ENCODE peak calls at places on chromosomes 4 and X, in five cellular contexts. T, K, J, R and D are unnamed samples.

GRCh38 chr4:9765091-9765490 is 16.3 kb upstream of the DRD5 start:
- DNase-seq in R (no peak), T (peak; percentile 50), J (no peak), K (peak; percentile 42), D (no peak)

GRCh38 chr4:149293233-149293632 is 522.4 kb downstream of the IQCM start:
- DNase-seq in T (no peak), J (no peak), K (peak; percentile 20), R (no peak), D (no peak)

GRCh38 chrX:112235547-112235946 is 153.0 kb upstream of the TRPC5 start:
- DNase-seq in K (no peak), T (no peak), R (no peak), J (no peak), D (no peak)

GRCh38 chr4:70734168-70734954 is 12.6 kb downstream of the RUFY3 start:
- DNase-seq in K (peak; percentile 65), J (no peak), T (peak; percentile 16), R (no peak), D (no peak)

GRCh38 chrX:150770623-150771022 is 77.4 kb downstream of the MTMR1 start:
- DNase-seq in J (no peak), T (no peak), K (no peak), R (no peak), D (no peak)

GRCh38 chr4:21656832-21657231 is 291.7 kb downstream of the KCNIP4 start:
- DNase-seq in R (no peak), K (peak; percentile 64), T (no peak), J (no peak), D (no peak)

GRCh38 chrX:149979126-149979644 is 40.9 kb upstream of the EOLA2 start:
- DNase-seq in J (no peak), T (no peak), K (no peak), R (no peak), D (no peak)

GRCh38 chrX:19840899-19841648 is 46.3 kb downstream of the SH3KBP1 start:
- DNase-seq in T (peak; percentile 13), K (no peak), J (no peak), R (no peak), D (peak; percentile 28)

GRCh38 chr4:140662082-140662869 is 93.5 kb upstream of the UCP1 start:
- DNase-seq in K (peak; percentile 27), J (no peak), T (no peak), R (no peak), D (no peak)

GRCh38 chr4:80586716-80587115 is 251.2 kb downstream of the CFAP299 start:
- DNase-seq in T (no peak), R (no peak), K (no peak), J (no peak), D (no peak)

GRCh38 chrX:68894513-68895338 is 65.9 kb downstream of the EFNB1 start:
- DNase-seq in T (peak; percentile 77), R (no peak), J (peak; percentile 54), K (peak; percentile 68), D (no peak)

GRCh38 chrX:39819921-39820849 is 277.6 kb downstream of the BCOR start:
- DNase-seq in J (no peak), T (peak; percentile 58), K (peak; percentile 56), R (no peak), D (no peak)

GRCh38 chr4:31548823-31549222 is 828.7 kb downstream of the PCDH7 start:
- DNase-seq in J (no peak), T (no peak), R (no peak), K (no peak), D (no peak)

GRCh38 chr4:104966349-104967033 is 180.2 kb upstream of the TET2 start:
- DNase-seq in K (peak; percentile 33), J (no peak), R (no peak), T (no peak), D (no peak)

GRCh38 chrX:8731579-8732395 is at the start of gene ANOS1:
- DNase-seq in K (peak; percentile 19), R (no peak), T (peak; percentile 88), J (peak; percentile 72), D (peak; percentile 79)

GRCh38 chrX:129638917-129639316 is 15.8 kb downstream of the APLN start:
- DNase-seq in K (no peak), T (no peak), R (no peak), J (no peak), D (no peak)

GRCh38 chr4:156959298-156959702 is 12.3 kb downstream of the PDGFC start:
- DNase-seq in R (peak; percentile 77), J (no peak), T (no peak), K (peak; percentile 55), D (no peak)

GRCh38 chr4:181582595-181582994 is 660.6 kb upstream of the TENM3 start:
- DNase-seq in K (no peak), R (no peak), J (no peak), T (no peak), D (no peak)

GRCh38 chrX:130770615-130771014 is 132.4 kb downstream of the ENOX2 start:
- DNase-seq in K (peak; percentile 78), R (peak; percentile 31), J (no peak), T (no peak), D (no peak)

GRCh38 chr4:43253511-43253910 is 361.0 kb downstream of the GRXCR1 start:
- DNase-seq in J (no peak), K (no peak), T (no peak), R (no peak), D (no peak)

GRCh38 chr4:24887881-24888430 is 24.9 kb downstream of the CCDC149 start:
- DNase-seq in K (no peak), R (no peak), J (no peak), T (no peak), D (no peak)

GRCh38 chrX:103823591-103823990 is 8.5 kb downstream of the RAB9B start:
- DNase-seq in J (no peak), R (no peak), T (no peak), K (no peak), D (no peak)

GRCh38 chrX:17409566-17410290 is 34.7 kb downstream of the NHS start:
- DNase-seq in R (no peak), K (no peak), J (no peak), T (peak; percentile 11), D (no peak)

GRCh38 chr4:40149960-40150385 is 46.9 kb upstream of the RHOH start:
- DNase-seq in R (no peak), T (peak; percentile 72), J (peak; percentile 25), K (peak; percentile 83), D (no peak)

GRCh38 chrX:30275498-30275897 is 28.6 kb downstream of the MAGEB1 start:
- DNase-seq in R (no peak), J (no peak), K (peak; percentile 29), T (peak; percentile 7), D (no peak)

GRCh38 chrX:21745756-21746155 is 12.2 kb downstream of the SMPX start:
- DNase-seq in R (no peak), J (no peak), K (peak; percentile 39), T (peak; percentile 8), D (no peak)

GRCh38 chr4:3314706-3315260 is 22.0 kb downstream of the RGS12 start:
- DNase-seq in T (no peak), J (no peak), K (no peak), R (no peak), D (peak; percentile 47)

GRCh38 chrX:148043456-148043855 is 62.3 kb downstream of the FMR1NB start:
- DNase-seq in K (no peak), R (no peak), J (no peak), T (no peak), D (no peak)

GRCh38 chrX:38991656-38992558 is 190.6 kb downstream of the MID1IP1 start:
- DNase-seq in R (no peak), J (no peak), T (no peak), K (no peak), D (no peak)

DNA sequence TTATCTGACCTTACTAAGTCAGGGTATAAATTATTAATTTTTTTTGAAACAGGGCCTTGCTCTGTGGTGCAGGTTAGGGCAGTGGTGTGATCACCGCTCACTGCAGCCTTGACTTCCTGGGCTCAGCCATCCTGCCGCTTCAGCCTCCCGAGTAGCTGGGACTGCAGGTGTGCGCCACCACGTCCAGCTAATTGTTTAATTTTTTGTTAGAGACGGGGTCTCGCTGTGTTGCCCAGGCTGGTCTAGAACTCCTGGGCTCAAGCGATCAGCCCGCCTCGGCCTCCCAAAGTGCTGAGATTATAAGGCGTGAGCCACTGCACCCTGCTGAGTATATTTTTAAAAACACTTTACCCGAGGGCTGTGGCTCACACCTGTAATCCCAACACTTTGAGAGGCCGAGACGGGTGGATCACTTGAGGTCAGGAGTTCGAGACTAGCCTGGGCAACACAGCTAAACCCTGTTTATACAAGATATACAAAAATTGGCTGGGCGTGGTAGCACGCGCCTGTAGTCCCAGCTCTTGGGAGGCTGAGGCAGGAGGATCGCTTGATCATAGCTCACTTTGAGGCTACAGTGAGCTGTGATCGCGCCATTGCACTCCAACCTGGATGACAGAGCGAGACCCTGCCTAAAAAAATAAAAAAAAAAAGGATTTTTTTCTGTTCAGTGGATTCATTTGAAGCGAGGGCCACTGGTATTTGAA is 721 bp upstream of the TBC1D25 start:
- DNase-seq in R (no peak), T (no peak), K (no peak), J (no peak), D (no peak)
- H3K4me3 ChIP-seq in R (peak overlapping the region; percentile 78), T (peak overlapping the region; percentile 56), K (peak overlapping the region; percentile 76), J (peak overlapping the region; percentile 82), D (peak overlapping the region; percentile 82)

GRCh38 chr4:38804654-38805295 is at the start of gene TLR1:
- DNase-seq in R (peak; percentile 40), T (peak; percentile 4), J (no peak), K (peak; percentile 85), D (no peak)
- H3K4me3 ChIP-seq in R (no peak within 1 kb of the TSS), T (no peak within 1 kb of the TSS), J (peak within 1 kb of the TSS; percentile 52), K (peak within 1 kb of the TSS; percentile 41), D (peak within 1 kb of the TSS; percentile 61)

GRCh38 chr4:169222768-169223167 is 48.0 kb downstream of the SH3RF1 start:
- DNase-seq in T (no peak), J (no peak), R (no peak), K (no peak), D (no peak)

GRCh38 chr4:169225058-169225751 is 45.6 kb downstream of the SH3RF1 start:
- DNase-seq in T (no peak), R (peak; percentile 94), J (no peak), K (peak; percentile 97), D (no peak)

GRCh38 chr4:169228076-169228475 is 42.7 kb downstream of the SH3RF1 start:
- DNase-seq in T (no peak), J (no peak), K (no peak), R (no peak), D (no peak)

GRCh38 chr4:169226565-169226964 is 44.2 kb downstream of the SH3RF1 start:
- DNase-seq in K (no peak), R (no peak), T (no peak), J (no peak), D (no peak)

DNA sequence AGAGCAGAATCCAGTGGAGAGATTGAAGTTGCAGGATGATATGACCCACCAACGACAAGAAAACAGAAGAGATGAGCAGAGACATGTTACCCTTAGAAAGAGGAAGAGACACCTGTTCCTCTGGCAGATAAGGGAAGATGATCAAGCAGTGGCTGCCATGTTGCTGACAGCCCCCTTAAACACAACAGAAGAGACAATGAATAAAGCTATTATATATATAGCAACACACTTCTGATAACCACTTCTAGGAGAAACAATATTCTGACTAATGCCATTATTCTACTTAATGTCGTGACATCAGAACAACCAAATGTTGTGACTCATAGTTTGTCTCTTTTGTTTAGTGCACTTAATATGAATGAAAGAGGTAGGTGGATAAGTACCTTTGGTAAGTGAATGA is 44.9 kb downstream of the SH3RF1 start:
- DNase-seq in R (no peak), K (peak; percentile 51), T (no peak), J (no peak), D (no peak)
- H3K4me3 ChIP-seq in R (no peak overlapping the region), K (no peak overlapping the region), T (no peak overlapping the region), J (no peak overlapping the region), D (no peak overlapping the region)

DNA sequence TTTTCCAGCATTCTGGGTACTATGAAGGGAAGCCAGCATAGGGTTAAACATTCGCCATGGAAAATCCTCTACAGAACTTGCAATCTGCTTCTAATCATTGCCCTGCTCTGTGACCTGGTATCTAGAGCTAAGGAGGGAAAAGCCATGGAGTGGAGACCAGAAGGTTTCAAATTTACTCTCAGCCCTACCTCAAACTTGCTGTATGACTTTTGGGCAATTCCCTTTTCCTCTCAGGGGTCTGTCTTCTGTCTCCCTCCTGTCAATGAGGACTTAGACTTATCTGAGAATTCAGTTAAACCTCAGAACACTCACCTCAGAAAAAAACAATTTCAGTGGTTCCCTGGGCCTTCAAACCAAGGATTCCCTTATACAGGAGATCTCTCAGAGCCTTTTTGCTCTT is 29.1 kb downstream of the ARHGEF9 start:
- DNase-seq in T (no peak), K (no peak), R (no peak), J (no peak), D (no peak)
- H3K4me3 ChIP-seq in T (no peak overlapping the region), K (no peak overlapping the region), R (no peak overlapping the region), J (no peak overlapping the region), D (peak overlapping the region; percentile 80)